ENCODE peak calls at places on chromosome 13, in five cellular contexts. O is ovary; J is CD4-positive, alpha-beta T cell; W is astrocyte of the spinal cord; S is brain microvascular endothelial cell. K is an unnamed sample.

GRCh38 chr13:42405665-42406390 is 133.9 kb downstream of the AKAP11 start:
- DNase-seq in S (peak), J (no peak), W (peak), O (no peak), K (no peak)

GRCh38 chr13:42808572-42808971 is 27.2 kb downstream of the FAM216B start:
- DNase-seq in W (no peak), J (no peak), S (no peak), O (no peak), K (no peak)

GRCh38 chr13:99981115-99982020 is at the start of gene ZIC2:
- DNase-seq in O (no peak), W (peak), S (peak), J (no peak), K (no peak)

GRCh38 chr13:86383561-86383960 is 584.3 kb upstream of the SLITRK6 start:
- DNase-seq in W (no peak), S (no peak), O (no peak), J (no peak), K (no peak)

GRCh38 chr13:20566424-20566916 is 487 bp upstream of the IFT88 start:
- DNase-seq in W (no peak), J (peak), O (no peak), S (peak), K (peak)

GRCh38 chr13:108903613-108904012 is 274.2 kb downstream of the MYO16 start:
- DNase-seq in O (no peak), J (no peak), W (no peak), S (no peak), K (no peak)

GRCh38 chr13:43551897-43552456 is 234.8 kb downstream of the ENOX1 start:
- DNase-seq in W (no peak), O (no peak), J (no peak), S (no peak), K (no peak)

GRCh38 chr13:101475536-101475935 is 23.1 kb downstream of the ITGBL1 start:
- DNase-seq in O (no peak), W (no peak), J (no peak), S (no peak), K (no peak)

GRCh38 chr13:50845211-50845610 is 1.7 kb upstream of the DLEU7 start:
- DNase-seq in O (no peak), W (peak), S (no peak), J (no peak), K (no peak)

GRCh38 chr13:78608705-78609463 is 5.5 kb upstream of the POU4F1 start:
- DNase-seq in S (no peak), O (no peak), J (no peak), W (no peak), K (no peak)

GRCh38 chr13:73429691-73430090 is 370.9 kb downstream of the KLF5 start:
- DNase-seq in J (no peak), S (no peak), O (no peak), W (peak), K (no peak)

GRCh38 chr13:71477735-71478134 is 389.3 kb downstream of the DACH1 start:
- DNase-seq in W (peak), S (no peak), J (no peak), O (no peak), K (no peak)

GRCh38 chr13:51682691-51683090 is 98.4 kb downstream of the WDFY2 start:
- DNase-seq in J (no peak), W (no peak), O (no peak), S (no peak), K (no peak)

GRCh38 chr13:98144501-98145350 is 1.8 kb downstream of the FARP1 start:
- DNase-seq in S (no peak), W (peak), J (no peak), O (no peak), K (no peak)

GRCh38 chr13:37657134-37657533 is 58.6 kb upstream of the POSTN start:
- DNase-seq in W (peak), S (peak), O (no peak), J (no peak), K (no peak)

GRCh38 chr13:99270503-99270902 is 12.3 kb upstream of the GPR18 start:
- DNase-seq in W (no peak), J (no peak), S (no peak), O (no peak), K (no peak)

GRCh38 chr13:85498774-85499173 is 300.4 kb downstream of the SLITRK6 start:
- DNase-seq in S (no peak), J (no peak), W (no peak), O (no peak), K (no peak)

GRCh38 chr13:109357751-109358150 is 428.6 kb downstream of the IRS2 start:
- DNase-seq in O (no peak), J (no peak), W (peak), S (no peak), K (no peak)

GRCh38 chr13:91652389-91652788 is 254.0 kb downstream of the GPC5 start:
- DNase-seq in J (no peak), S (no peak), O (no peak), W (no peak), K (no peak)

GRCh38 chr13:91643394-91643793 is 245.0 kb downstream of the GPC5 start:
- DNase-seq in W (no peak), O (no peak), J (no peak), S (no peak), K (no peak)

GRCh38 chr13:91647361-91647970 is 249.0 kb downstream of the GPC5 start:
- DNase-seq in W (peak), O (no peak), S (no peak), J (no peak), K (no peak)
- TF ChIP-seq CTCF in W (peak), O (no peak), S (peak), J (no peak), K (no peak)

GRCh38 chr13:91017669-91018053 is 329.8 kb upstream of the MIR17HG start:
- DNase-seq in S (no peak), O (no peak), J (no peak), W (no peak), K (no peak)
- TF ChIP-seq CTCF in S (no peak), O (no peak), J (no peak), W (no peak), K (no peak)

GRCh38 chr13:30371649-30372265 is 50.5 kb upstream of the UBE2L5 start:
- DNase-seq in S (peak), J (peak), O (no peak), W (peak), K (no peak)

GRCh38 chr13:30373727-30374126 is 48.6 kb upstream of the UBE2L5 start:
- DNase-seq in S (no peak), W (no peak), J (no peak), O (no peak), K (no peak)

GRCh38 chr13:30377312-30377685 is 45.0 kb upstream of the UBE2L5 start:
- DNase-seq in S (no peak), W (no peak), O (no peak), J (no peak), K (no peak)

GRCh38 chr13:30376426-30377311 is 45.6 kb upstream of the UBE2L5 start:
- DNase-seq in O (no peak), S (no peak), W (no peak), J (peak), K (no peak)

GRCh38 chr13:30375436-30375835 is 46.9 kb upstream of the UBE2L5 start:
- DNase-seq in S (no peak), W (no peak), J (no peak), O (no peak), K (no peak)
- TF ChIP-seq CTCF in S (no peak), W (no peak), J (no peak), O (no peak), K (no peak)

GRCh38 chr13:114244637-114245036 is 9.9 kb downstream of the CDC16 start:
- DNase-seq in W (no peak), O (no peak), J (no peak), S (no peak), K (no peak)
- TF ChIP-seq CTCF in W (no peak), O (no peak), J (no peak), S (no peak), K (no peak)

GRCh38 chr13:26254583-26255102 is 714 bp downstream of the CDK8 start:
- DNase-seq in J (peak), W (peak), S (peak), O (peak), K (peak)
- TF ChIP-seq CTCF in J (no peak), W (no peak), S (no peak), O (no peak), K (no peak)

GRCh38 chr13:53941588-53942190 is 913.1 kb downstream of the OLFM4 start:
- DNase-seq in J (no peak), W (no peak), O (no peak), S (no peak), K (no peak)
- TF ChIP-seq CTCF in J (no peak), W (no peak), O (no peak), S (no peak), K (no peak)